ENCODE peak calls at places on chromosomes 16 and 17, in eight cellular contexts. Q, E, P, M, C, X, B and Y are unnamed samples.

GRCh38 chr16:79821911-79822310 is 221.4 kb upstream of the MAF start:
- DNase-seq in Q (no peak), X (no peak), B (no peak), M (no peak), P (no peak), C (no peak), E (no peak), Y (no peak)

GRCh38 chr17:77666480-77666879 is 292.0 kb upstream of the TNRC6C start:
- DNase-seq in P (no peak), E (no peak), M (no peak), X (no peak), Q (no peak), C (no peak), B (no peak), Y (no peak)

GRCh38 chr16:745739-746138 is 4.9 kb upstream of the CIAO3 start:
- DNase-seq in M (peak; percentile 92), X (no peak), C (no peak), Q (no peak), P (no peak), E (no peak), B (no peak), Y (no peak)

GRCh38 chr16:1158456-1159324 is 5.8 kb downstream of the CACNA1H start:
- DNase-seq in B (peak; percentile 84), E (no peak), Q (no peak), C (no peak), M (no peak), X (no peak), P (peak; percentile 76), Y (no peak)

GRCh38 chr17:43753488-43754129 is 5.0 kb downstream of the SOST start:
- DNase-seq in M (no peak), E (no peak), B (no peak), X (no peak), Q (peak; percentile 41), P (no peak), C (no peak), Y (no peak)

GRCh38 chr17:17098426-17099035 is 56.3 kb downstream of the MPRIP start:
- DNase-seq in Q (no peak), P (peak; percentile 79), E (no peak), B (peak; percentile 69), X (no peak), C (no peak), M (no peak), Y (no peak)

GRCh38 chr16:22739077-22739476 is 74.9 kb upstream of the HS3ST2 start:
- DNase-seq in C (no peak), P (no peak), M (no peak), E (no peak), Q (no peak), X (no peak), B (no peak), Y (no peak)

GRCh38 chr17:1562178-1562643 is 381 bp downstream of the PITPNA start:
- DNase-seq in P (peak; percentile 52), C (peak; percentile 18), X (peak; percentile 77), B (no peak), M (peak; percentile 87), E (no peak), Q (no peak), Y (no peak)

GRCh38 chr16:8959921-8960787 is 3.6 kb downstream of the USP7 start:
- DNase-seq in X (no peak), C (no peak), M (peak; percentile 56), Q (no peak), B (no peak), E (no peak), P (no peak), Y (no peak)

DNA sequence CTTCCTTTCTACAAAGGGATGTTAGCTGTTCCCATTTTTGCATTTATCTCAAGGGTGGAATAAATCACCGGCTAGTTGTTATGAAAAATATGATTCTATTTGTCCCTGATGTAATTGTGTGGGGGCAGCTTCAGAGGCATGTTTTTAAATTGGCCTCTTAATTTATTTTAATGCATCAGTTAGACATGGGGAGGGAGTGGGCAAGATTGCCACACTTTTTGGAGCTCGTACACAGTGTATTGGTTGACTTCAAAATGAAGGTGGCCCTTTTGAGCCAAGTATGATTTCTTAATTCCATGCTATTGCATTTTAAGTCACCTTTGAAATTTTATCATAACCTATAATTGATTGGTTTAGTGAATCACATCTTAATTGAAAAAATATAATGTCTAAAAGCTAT is 223.7 kb downstream of the CDH11 start:
- DNase-seq in C (no peak), M (no peak), B (no peak), Q (no peak), X (no peak), E (no peak), P (no peak), Y (no peak)
- H3K9me3 ChIP-seq in C (no peaks in the 10 kb centered on the region), M (no peaks in the 10 kb centered on the region), B (no peaks in the 10 kb centered on the region), Q (no peaks in the 10 kb centered on the region), X (no peaks in the 10 kb centered on the region), E (no peaks in the 10 kb centered on the region), P (no peaks in the 10 kb centered on the region), Y (no peaks in the 10 kb centered on the region)

GRCh38 chr17:69471406-69471805 is 56.9 kb downstream of the MAP2K6 start:
- DNase-seq in P (no peak), C (no peak), X (no peak), M (no peak), B (no peak), Q (no peak), E (no peak), Y (no peak)
- H3K27ac ChIP-seq in P (no peak overlapping the region), C (no peak overlapping the region), X (no peak overlapping the region), M (no peak overlapping the region), B (no peak overlapping the region), Q (no peak overlapping the region), E (no peak overlapping the region), Y (no peak overlapping the region)

GRCh38 chr17:11486726-11487310 is 111.5 kb upstream of the DNAH9 start:
- DNase-seq in X (no peak), Q (no peak), P (no peak), C (no peak), M (peak; percentile 51), E (no peak), B (no peak), Y (no peak)

GRCh38 chr17:11492511-11492910 is 105.8 kb upstream of the DNAH9 start:
- DNase-seq in B (no peak), C (no peak), Q (no peak), P (no peak), X (no peak), E (no peak), M (peak; percentile 28), Y (no peak)

GRCh38 chr17:11487469-11487868 is 110.8 kb upstream of the DNAH9 start:
- DNase-seq in X (no peak), C (no peak), B (no peak), P (no peak), E (no peak), Q (no peak), M (peak; percentile 55), Y (no peak)

GRCh38 chr17:11488407-11488806 is 109.9 kb upstream of the DNAH9 start:
- DNase-seq in X (no peak), M (peak; percentile 7), E (no peak), Q (no peak), C (no peak), B (no peak), P (no peak), Y (no peak)

GRCh38 chr17:11490171-11490760 is 108.0 kb upstream of the DNAH9 start:
- DNase-seq in C (no peak), Q (no peak), B (no peak), E (no peak), P (no peak), X (no peak), M (peak; percentile 42), Y (no peak)
- H3K9me3 ChIP-seq in C (no peaks in the 10 kb centered on the region), Q (no peaks in the 10 kb centered on the region), B (no peaks in the 10 kb centered on the region), E (no peaks in the 10 kb centered on the region), P (no peaks in the 10 kb centered on the region), X (no peaks in the 10 kb centered on the region), M (no peaks in the 10 kb centered on the region), Y (no peaks in the 10 kb centered on the region)

GRCh38 chr17:76370261-76370993 is 14.0 kb upstream of the SPHK1 start:
- DNase-seq in X (peak; percentile 54), Q (no peak), C (no peak), P (peak; percentile 87), E (peak; percentile 94), B (peak; percentile 85), M (no peak), Y (peak; percentile 92)
- H3K27ac ChIP-seq in X (no peak overlapping the region), Q (no peak overlapping the region), C (no peak overlapping the region), P (no peak overlapping the region), E (peak overlapping the region; percentile 76), B (peak overlapping the region; percentile 33), M (no peak overlapping the region), Y (peak overlapping the region; percentile 97)

DNA sequence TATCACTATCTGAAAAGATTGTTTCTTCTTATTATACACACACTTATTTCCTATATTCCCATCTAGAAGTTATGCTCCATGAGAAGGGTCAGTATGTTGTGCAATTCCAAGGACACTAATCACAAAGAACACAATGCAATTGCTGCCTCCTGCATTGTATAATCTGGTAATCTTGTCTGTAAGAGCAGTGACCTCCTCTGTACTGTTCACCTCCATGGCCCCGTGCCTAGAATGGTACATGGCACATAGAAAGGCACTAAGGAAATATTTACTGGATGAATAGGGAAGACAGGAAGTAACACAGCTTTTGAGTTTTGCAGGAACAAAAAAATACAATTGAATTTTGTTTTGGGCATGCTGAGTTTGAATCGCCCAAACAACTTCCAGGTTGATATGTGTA is 214.6 kb upstream of the SALL1 start:
- DNase-seq in B (no peak), P (no peak), X (no peak), E (no peak), M (no peak), Q (no peak), C (no peak), Y (no peak)
- H3K9me3 ChIP-seq in B (no peaks in the 10 kb centered on the region), P (no peaks in the 10 kb centered on the region), X (no peaks in the 10 kb centered on the region), E (no peaks in the 10 kb centered on the region), M (no peaks in the 10 kb centered on the region), Q (no peaks in the 10 kb centered on the region), C (no peaks in the 10 kb centered on the region), Y (no peaks in the 10 kb centered on the region)